ENCODE peak calls at places on chromosomes 3 and 15, in four cellular contexts. Z, E, R and P are unnamed samples.
A peak's percentile ranks its signal among the peaks of the same experiment; 100 is the strongest.

GRCh38 chr3:136236109-136236508 is 14.0 kb upstream of the PCCB start:
- DNase-seq in Z (no peak), E (no peak), R (no peak), P (no peak)

GRCh38 chr3:138127636-138128365 is 4.4 kb downstream of the A4GNT start:
- DNase-seq in Z (peak; percentile 12), E (no peak), R (no peak), P (no peak)

GRCh38 chr3:126493731-126494130 is 18.0 kb upstream of the ZXDC start:
- DNase-seq in Z (peak; percentile 16), E (no peak), R (no peak), P (no peak)

GRCh38 chr15:90644946-90645725 is 72.0 kb upstream of the BLM start:
- DNase-seq in Z (no peak), E (no peak), R (no peak), P (no peak)

GRCh38 chr15:88790486-88790885 is 12.8 kb upstream of the ACAN start:
- DNase-seq in Z (no peak), E (no peak), R (no peak), P (no peak)

GRCh38 chr3:151283907-151284461 is 5.6 kb upstream of the P2RY14 start:
- DNase-seq in Z (peak; percentile 27), E (no peak), R (peak; percentile 50), P (no peak)

GRCh38 chr15:68484696-68485400 is 52.9 kb upstream of the ITGA11 start:
- DNase-seq in Z (peak; percentile 94), E (no peak), R (no peak), P (no peak)

GRCh38 chr3:99647081-99647480 is 8.7 kb downstream of the COL8A1 start:
- DNase-seq in Z (peak; percentile 55), E (no peak), R (no peak), P (no peak)

GRCh38 chr3:112187300-112187699 is 54.3 kb upstream of the GCSAM start:
- DNase-seq in Z (no peak), E (no peak), R (no peak), P (no peak)

GRCh38 chr3:149663966-149664365 is 6.1 kb upstream of the WWTR1 start:
- DNase-seq in Z (no peak), E (no peak), R (no peak), P (no peak)

GRCh38 chr3:116702370-116702769 is 7.2 kb upstream of the TUSC7 start:
- DNase-seq in Z (no peak), E (no peak), R (no peak), P (no peak)

GRCh38 chr3:10890665-10891064 is 74.6 kb downstream of the SLC6A11 start:
- DNase-seq in Z (no peak), E (no peak), R (no peak), P (no peak)

GRCh38 chr15:37038036-37038715 is 62.2 kb downstream of the MEIS2 start:
- DNase-seq in Z (no peak), E (no peak), R (no peak), P (no peak)

GRCh38 chr3:169701457-169701856 is 37.9 kb upstream of the MECOM start:
- DNase-seq in Z (no peak), E (no peak), R (no peak), P (no peak)

GRCh38 chr3:156477306-156477705 is 77.6 kb downstream of the SSR3 start:
- DNase-seq in Z (peak; percentile 84), E (no peak), R (no peak), P (no peak)

GRCh38 chr15:75904241-75904631 is 558 bp downstream of the FBXO22 start:
- DNase-seq in Z (peak; percentile 65), E (peak; percentile 61), R (peak; percentile 5), P (no peak)

GRCh38 chr15:79314811-79315210 is 3.9 kb downstream of the TMED3 start:
- DNase-seq in Z (no peak), E (no peak), R (no peak), P (no peak)

GRCh38 chr3:169458323-169458722 is 205.2 kb downstream of the MECOM start:
- DNase-seq in Z (no peak), E (no peak), R (no peak), P (no peak)

GRCh38 chr3:32238816-32239637 is 547 bp downstream of the CMTM8 start:
- DNase-seq in Z (peak; percentile 58), E (no peak), R (peak; percentile 38), P (peak; percentile 14)

GRCh38 chr3:60629816-60630215 is 621.4 kb downstream of the FHIT start:
- DNase-seq in Z (no peak), E (no peak), R (no peak), P (no peak)

GRCh38 chr3:171459130-171459941 is 869 bp downstream of the TNIK start:
- DNase-seq in Z (peak; percentile 54), E (peak; percentile 63), R (peak; percentile 26), P (peak; percentile 56)

GRCh38 chr3:35739964-35740527 is 100.7 kb downstream of the ARPP21 start:
- DNase-seq in Z (no peak), E (no peak), R (no peak), P (no peak)

GRCh38 chr3:2099028-2099671 is 484 bp downstream of the CNTN4 start:
- DNase-seq in Z (peak; percentile 0), E (peak; percentile 65), R (no peak), P (no peak)

GRCh38 chr3:150132101-150132749 is 161.5 kb upstream of the PFN2 start:
- DNase-seq in Z (no peak), E (peak; percentile 6), R (no peak), P (no peak)

GRCh38 chr3:196537319-196537984 is 22.3 kb upstream of the SMCO1 start:
- DNase-seq in Z (peak; percentile 55), E (peak; percentile 56), R (no peak), P (peak; percentile 63)

GRCh38 chr3:43217206-43217605 is 69.1 kb upstream of the SNRK start:
- DNase-seq in Z (no peak), E (no peak), R (no peak), P (no peak)

GRCh38 chr3:39398700-39399099 is 7.8 kb upstream of the RPSA start:
- DNase-seq in Z (no peak), E (no peak), R (no peak), P (no peak)

GRCh38 chr3:159513867-159514380 is 474.7 kb upstream of the IL12A start:
- DNase-seq in Z (peak; percentile 68), E (peak; percentile 16), R (no peak), P (no peak)

GRCh38 chr3:183195266-183195665 is 32.7 kb upstream of the LAMP3 start:
- DNase-seq in Z (no peak), E (no peak), R (no peak), P (no peak)

GRCh38 chr15:98503970-98504369 is 144.4 kb upstream of the IGF1R start:
- DNase-seq in Z (peak; percentile 69), E (no peak), R (no peak), P (no peak)

GRCh38 chr15:92959219-92959618 is 59.1 kb downstream of the CHD2 start:
- DNase-seq in Z (no peak), E (no peak), R (no peak), P (no peak)
- H3K27ac ChIP-seq in Z (peak overlapping the region; percentile 26), E (no peak overlapping the region), R (no peak overlapping the region), P (no peak overlapping the region)

DNA sequence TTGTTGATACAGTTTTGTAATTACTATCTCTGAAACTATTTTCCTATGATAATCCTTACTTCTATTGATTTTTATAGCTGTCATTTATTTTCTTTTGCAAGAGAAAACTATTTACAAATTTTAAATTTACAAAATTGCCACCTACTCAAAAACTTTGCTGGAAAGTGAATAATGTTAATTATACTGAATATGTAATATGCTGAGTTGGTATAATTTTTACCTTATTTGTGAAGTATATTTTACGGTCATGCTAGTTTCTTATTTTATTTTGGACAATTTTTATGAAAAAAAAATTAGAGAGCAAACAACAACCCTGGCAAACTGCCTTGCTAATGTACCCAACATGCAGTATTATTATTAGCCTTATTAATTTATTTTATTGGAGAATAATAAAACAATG is 2.9 kb downstream of the KCNH8 start:
- DNase-seq in Z (no peak), E (no peak), R (no peak), P (no peak)
- H3K4me3 ChIP-seq in Z (no peak overlapping the region), E (no peak overlapping the region), R (no peak overlapping the region), P (no peak overlapping the region)

GRCh38 chr3:38142959-38143358 is 4.5 kb downstream of the MYD88 start:
- DNase-seq in Z (no peak), E (no peak), R (no peak), P (no peak)

GRCh38 chr3:38140326-38141172 is 2.1 kb downstream of the MYD88 start:
- DNase-seq in Z (no peak), E (no peak), R (no peak), P (no peak)

GRCh38 chr3:38141173-38141951 is 2.9 kb downstream of the MYD88 start:
- DNase-seq in Z (no peak), E (no peak), R (no peak), P (no peak)

GRCh38 chr3:38143511-38143910 is 5.0 kb downstream of the MYD88 start:
- DNase-seq in Z (no peak), E (no peak), R (no peak), P (no peak)

GRCh38 chr3:38141952-38142273 is 3.5 kb downstream of the MYD88 start:
- DNase-seq in Z (no peak), E (no peak), R (no peak), P (no peak)
- H3K27ac ChIP-seq in Z (no peak overlapping the region), E (no peak overlapping the region), R (no peak overlapping the region), P (no peak overlapping the region)

GRCh38 chr15:101121511-101122090 is 130.2 kb downstream of the CHSY1 start:
- DNase-seq in Z (peak; percentile 77), E (peak; percentile 91), R (peak; percentile 87), P (no peak)
- H3K4me3 ChIP-seq in Z (peak overlapping the region; percentile 61), E (no peak overlapping the region), R (peak overlapping the region; percentile 13), P (no peak overlapping the region)

GRCh38 chr3:97937205-97937604 is 35.0 kb downstream of the RIOX2 start:
- DNase-seq in Z (no peak), E (no peak), R (no peak), P (no peak)
- H3K27ac ChIP-seq in Z (no peak overlapping the region), E (no peak overlapping the region), R (no peak overlapping the region), P (no peak overlapping the region)

GRCh38 chr3:12544652-12545472 is 437 bp downstream of the MKRN2OS start:
- DNase-seq in Z (no peak), E (no peak), R (no peak), P (no peak)

GRCh38 chr3:12549971-12550760 is 4.9 kb upstream of the MKRN2OS start:
- DNase-seq in Z (no peak), E (no peak), R (no peak), P (no peak)

GRCh38 chr3:12541625-12542024 is 3.7 kb downstream of the MKRN2OS start:
- DNase-seq in Z (no peak), E (peak; percentile 18), R (no peak), P (no peak)

GRCh38 chr3:12545473-12545791 is at the start of gene MKRN2OS:
- DNase-seq in Z (no peak), E (no peak), R (no peak), P (no peak)
- H3K4me3 ChIP-seq in Z (no peak within 1 kb of the TSS), E (no peak within 1 kb of the TSS), R (no peak within 1 kb of the TSS), P (no peak within 1 kb of the TSS)

GRCh38 chr3:42013652-42014442 is 51.9 kb upstream of the ULK4 start:
- DNase-seq in Z (peak; percentile 54), E (peak; percentile 82), R (peak; percentile 52), P (peak; percentile 3)
- H3K27ac ChIP-seq in Z (peak overlapping the region; percentile 42), E (no peak overlapping the region), R (peak overlapping the region; percentile 96), P (peak overlapping the region; percentile 44)